ENCODE peak calls at places on chromosome 5, in ten cellular contexts. One of them, this sample, is unnamed.

GRCh38 chr5:72817639-72818266 is 1.3 kb downstream of the TNPO1 start:
- DNase-seq in esophagus muscularis mucosa: no peak
- DNase-seq in stomach: no peak
- DNase-seq in body of pancreas: no peak
- DNase-seq in A549: no peak
- DNase-seq in HCT116: no peak
- DNase-seq in suprapubic skin: no peak
- DNase-seq in ovary: no peak
- DNase-seq in IMR-90: no peak
- DNase-seq in K562: no peak
- DNase-seq in this sample: no peak

GRCh38 chr5:177457239-177458121 is 10.9 kb downstream of the PRR7 start:
- DNase-seq in esophagus muscularis mucosa: no peak
- DNase-seq in stomach: peak; percentile 77
- DNase-seq in body of pancreas: peak; percentile 82
- DNase-seq in A549: peak; percentile 98
- DNase-seq in HCT116: peak; percentile 97
- DNase-seq in suprapubic skin: no peak
- DNase-seq in ovary: peak; percentile 72
- DNase-seq in IMR-90: peak; percentile 97
- DNase-seq in K562: peak; percentile 92
- DNase-seq in this sample: peak; percentile 100

GRCh38 chr5:80309871-80310665 is 9.7 kb upstream of the SPZ1 start:
- DNase-seq in esophagus muscularis mucosa: no peak
- DNase-seq in stomach: no peak
- DNase-seq in body of pancreas: no peak
- DNase-seq in A549: no peak
- DNase-seq in HCT116: no peak
- DNase-seq in suprapubic skin: no peak
- DNase-seq in ovary: no peak
- DNase-seq in IMR-90: no peak
- DNase-seq in K562: no peak
- DNase-seq in this sample: no peak

GRCh38 chr5:42767491-42768105 is 11.0 kb downstream of the CCDC152 start:
- DNase-seq in esophagus muscularis mucosa: no peak
- DNase-seq in stomach: no peak
- DNase-seq in body of pancreas: no peak
- DNase-seq in A549: peak; percentile 22
- DNase-seq in HCT116: no peak
- DNase-seq in suprapubic skin: no peak
- DNase-seq in ovary: no peak
- DNase-seq in IMR-90: peak; percentile 13
- DNase-seq in K562: peak; percentile 13
- DNase-seq in this sample: no peak

GRCh38 chr5:51383494-51384081 is 340 bp downstream of the ISL1 start:
- DNase-seq in esophagus muscularis mucosa: no peak
- DNase-seq in stomach: no peak
- DNase-seq in body of pancreas: no peak
- DNase-seq in A549: no peak
- DNase-seq in HCT116: no peak
- DNase-seq in suprapubic skin: no peak
- DNase-seq in ovary: no peak
- DNase-seq in IMR-90: no peak
- DNase-seq in K562: no peak
- DNase-seq in this sample: no peak

GRCh38 chr5:74895906-74896305 is 29.7 kb upstream of the FAM169A start:
- DNase-seq in esophagus muscularis mucosa: no peak
- DNase-seq in stomach: peak; percentile 75
- DNase-seq in body of pancreas: peak; percentile 94
- DNase-seq in A549: peak; percentile 18
- DNase-seq in HCT116: no peak
- DNase-seq in suprapubic skin: no peak
- DNase-seq in ovary: no peak
- DNase-seq in IMR-90: peak; percentile 59
- DNase-seq in K562: no peak
- DNase-seq in this sample: no peak

GRCh38 chr5:60514152-60514551 is 185.8 kb downstream of the DEPDC1B start:
- DNase-seq in esophagus muscularis mucosa: no peak
- DNase-seq in stomach: no peak
- DNase-seq in body of pancreas: no peak
- DNase-seq in A549: no peak
- DNase-seq in HCT116: no peak
- DNase-seq in suprapubic skin: no peak
- DNase-seq in ovary: no peak
- DNase-seq in IMR-90: peak; percentile 15
- DNase-seq in K562: no peak
- DNase-seq in this sample: no peak

GRCh38 chr5:6392571-6392970 is 14.2 kb upstream of the MED10 start:
- DNase-seq in esophagus muscularis mucosa: no peak
- DNase-seq in stomach: no peak
- DNase-seq in body of pancreas: no peak
- DNase-seq in A549: no peak
- DNase-seq in HCT116: no peak
- DNase-seq in suprapubic skin: no peak
- DNase-seq in ovary: no peak
- DNase-seq in IMR-90: no peak
- DNase-seq in K562: no peak
- DNase-seq in this sample: no peak

GRCh38 chr5:68333649-68334549 is 118.3 kb downstream of the PIK3R1 start:
- DNase-seq in esophagus muscularis mucosa: no peak
- DNase-seq in stomach: no peak
- DNase-seq in body of pancreas: no peak
- DNase-seq in A549: peak; percentile 83
- DNase-seq in HCT116: peak; percentile 89
- DNase-seq in suprapubic skin: no peak
- DNase-seq in ovary: no peak
- DNase-seq in IMR-90: peak; percentile 82
- DNase-seq in K562: peak; percentile 44
- DNase-seq in this sample: peak; percentile 54

GRCh38 chr5:2752059-2752874 is 790 bp upstream of the IRX2 start:
- DNase-seq in esophagus muscularis mucosa: peak; percentile 60
- DNase-seq in stomach: peak; percentile 60
- DNase-seq in body of pancreas: no peak
- DNase-seq in A549: no peak
- DNase-seq in HCT116: no peak
- DNase-seq in suprapubic skin: peak; percentile 85
- DNase-seq in ovary: no peak
- DNase-seq in IMR-90: no peak
- DNase-seq in K562: no peak
- DNase-seq in this sample: no peak

GRCh38 chr5:167720676-167721260 is 570.7 kb upstream of the WWC1 start:
- DNase-seq in esophagus muscularis mucosa: no peak
- DNase-seq in stomach: no peak
- DNase-seq in body of pancreas: no peak
- DNase-seq in A549: no peak
- DNase-seq in HCT116: no peak
- DNase-seq in suprapubic skin: no peak
- DNase-seq in ovary: no peak
- DNase-seq in IMR-90: peak; percentile 83
- DNase-seq in K562: no peak
- DNase-seq in this sample: no peak

GRCh38 chr5:84382363-84383295 is 2.1 kb downstream of the EDIL3 start:
- DNase-seq in esophagus muscularis mucosa: no peak
- DNase-seq in stomach: no peak
- DNase-seq in body of pancreas: peak; percentile 40
- DNase-seq in A549: peak; percentile 9
- DNase-seq in HCT116: no peak
- DNase-seq in suprapubic skin: peak; percentile 56
- DNase-seq in ovary: no peak
- DNase-seq in IMR-90: peak; percentile 53
- DNase-seq in K562: no peak
- DNase-seq in this sample: peak; percentile 20

GRCh38 chr5:180353963-180354574 is 933 bp upstream of the GFPT2 start:
- DNase-seq in esophagus muscularis mucosa: no peak
- DNase-seq in stomach: no peak
- DNase-seq in body of pancreas: no peak
- DNase-seq in A549: no peak
- DNase-seq in HCT116: no peak
- DNase-seq in suprapubic skin: no peak
- DNase-seq in ovary: peak; percentile 65
- DNase-seq in IMR-90: no peak
- DNase-seq in K562: no peak
- DNase-seq in this sample: no peak

GRCh38 chr5:79076819-79077218 is 7.3 kb downstream of the BHMT2 start:
- DNase-seq in esophagus muscularis mucosa: no peak
- DNase-seq in stomach: no peak
- DNase-seq in body of pancreas: no peak
- DNase-seq in A549: no peak
- DNase-seq in HCT116: no peak
- DNase-seq in suprapubic skin: no peak
- DNase-seq in ovary: no peak
- DNase-seq in IMR-90: no peak
- DNase-seq in K562: no peak
- DNase-seq in this sample: no peak

GRCh38 chr5:19175776-19176570 is 812.0 kb downstream of the CDH18 start:
- DNase-seq in esophagus muscularis mucosa: no peak
- DNase-seq in stomach: no peak
- DNase-seq in body of pancreas: no peak
- DNase-seq in A549: no peak
- DNase-seq in HCT116: no peak
- DNase-seq in suprapubic skin: no peak
- DNase-seq in ovary: no peak
- DNase-seq in IMR-90: no peak
- DNase-seq in K562: no peak
- DNase-seq in this sample: no peak

GRCh38 chr5:62256161-62257017 is 49.6 kb upstream of the KIF2A start:
- DNase-seq in esophagus muscularis mucosa: no peak
- DNase-seq in stomach: no peak
- DNase-seq in body of pancreas: peak; percentile 79
- DNase-seq in A549: no peak
- DNase-seq in HCT116: no peak
- DNase-seq in suprapubic skin: no peak
- DNase-seq in ovary: no peak
- DNase-seq in IMR-90: no peak
- DNase-seq in K562: peak; percentile 13
- DNase-seq in this sample: no peak
- TF ChIP-seq POLR2A in esophagus muscularis mucosa: no peak
- TF ChIP-seq POLR2A in stomach: no peak
- TF ChIP-seq POLR2A in body of pancreas: peak; percentile 45
- TF ChIP-seq POLR2A in A549: no peak
- TF ChIP-seq POLR2A in HCT116: no peak
- TF ChIP-seq POLR2A in suprapubic skin: no peak
- TF ChIP-seq POLR2A in ovary: no peak
- TF ChIP-seq POLR2A in IMR-90: no peak
- TF ChIP-seq POLR2A in K562: no peak
- TF ChIP-seq POLR2A in this sample: no peak

GRCh38 chr5:147856801-147857200 is 21.7 kb upstream of the SCGB3A2 start:
- DNase-seq in esophagus muscularis mucosa: no peak
- DNase-seq in stomach: no peak
- DNase-seq in body of pancreas: no peak
- DNase-seq in A549: no peak
- DNase-seq in HCT116: no peak
- DNase-seq in suprapubic skin: no peak
- DNase-seq in ovary: no peak
- DNase-seq in IMR-90: no peak
- DNase-seq in K562: no peak
- DNase-seq in this sample: no peak
- TF ChIP-seq POLR2A in esophagus muscularis mucosa: no peak
- TF ChIP-seq POLR2A in stomach: no peak
- TF ChIP-seq POLR2A in body of pancreas: no peak
- TF ChIP-seq POLR2A in A549: no peak
- TF ChIP-seq POLR2A in HCT116: no peak
- TF ChIP-seq POLR2A in suprapubic skin: no peak
- TF ChIP-seq POLR2A in ovary: no peak
- TF ChIP-seq POLR2A in IMR-90: no peak
- TF ChIP-seq POLR2A in K562: no peak
- TF ChIP-seq POLR2A in this sample: no peak

DNA sequence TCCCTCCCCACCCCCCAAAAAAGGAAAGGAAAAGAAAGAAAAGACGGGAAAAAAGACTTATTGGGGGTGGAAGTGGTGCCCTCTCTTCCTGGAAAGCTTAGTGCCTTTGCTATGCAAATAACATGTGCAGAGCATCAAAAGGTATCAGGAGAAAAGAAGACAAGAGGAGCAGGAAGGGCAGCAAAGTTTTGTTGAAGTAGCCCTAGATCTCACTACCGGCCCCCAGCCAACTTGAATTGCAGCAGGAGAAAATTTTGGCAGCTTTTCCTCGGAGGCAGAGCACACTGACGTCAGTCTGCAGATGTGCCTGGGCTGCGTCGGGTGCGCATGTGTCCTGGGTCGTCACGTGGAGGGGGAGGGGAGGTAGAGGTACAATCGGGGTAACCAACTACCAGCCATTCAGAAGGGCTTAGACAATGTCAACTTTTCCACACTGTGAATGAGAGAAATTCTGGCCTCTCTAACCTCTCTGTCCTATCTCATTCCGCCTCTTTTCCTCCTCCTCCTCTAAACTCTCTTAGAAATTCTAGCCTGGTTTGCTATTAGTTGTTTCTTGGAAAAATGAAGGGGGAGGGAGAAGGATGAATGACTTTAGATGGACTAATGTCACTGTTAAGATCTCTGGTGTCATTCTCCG is at the start of gene ADAMTS6:
- DNase-seq in esophagus muscularis mucosa: peak; percentile 94
- DNase-seq in stomach: peak; percentile 74
- DNase-seq in body of pancreas: peak; percentile 92
- DNase-seq in A549: peak; percentile 68
- DNase-seq in HCT116: peak; percentile 43
- DNase-seq in suprapubic skin: peak; percentile 94
- DNase-seq in ovary: peak; percentile 93
- DNase-seq in IMR-90: peak; percentile 99
- DNase-seq in K562: peak; percentile 71
- DNase-seq in this sample: peak; percentile 51
- TF ChIP-seq POLR2A in esophagus muscularis mucosa: no peak
- TF ChIP-seq POLR2A in stomach: no peak
- TF ChIP-seq POLR2A in body of pancreas: peak; percentile 45
- TF ChIP-seq POLR2A in A549: no peak
- TF ChIP-seq POLR2A in HCT116: no peak
- TF ChIP-seq POLR2A in suprapubic skin: no peak
- TF ChIP-seq POLR2A in ovary: peak; percentile 30
- TF ChIP-seq POLR2A in IMR-90: peak; percentile 76
- TF ChIP-seq POLR2A in K562: peak; percentile 59
- TF ChIP-seq POLR2A in this sample: peak; percentile 13

DNA sequence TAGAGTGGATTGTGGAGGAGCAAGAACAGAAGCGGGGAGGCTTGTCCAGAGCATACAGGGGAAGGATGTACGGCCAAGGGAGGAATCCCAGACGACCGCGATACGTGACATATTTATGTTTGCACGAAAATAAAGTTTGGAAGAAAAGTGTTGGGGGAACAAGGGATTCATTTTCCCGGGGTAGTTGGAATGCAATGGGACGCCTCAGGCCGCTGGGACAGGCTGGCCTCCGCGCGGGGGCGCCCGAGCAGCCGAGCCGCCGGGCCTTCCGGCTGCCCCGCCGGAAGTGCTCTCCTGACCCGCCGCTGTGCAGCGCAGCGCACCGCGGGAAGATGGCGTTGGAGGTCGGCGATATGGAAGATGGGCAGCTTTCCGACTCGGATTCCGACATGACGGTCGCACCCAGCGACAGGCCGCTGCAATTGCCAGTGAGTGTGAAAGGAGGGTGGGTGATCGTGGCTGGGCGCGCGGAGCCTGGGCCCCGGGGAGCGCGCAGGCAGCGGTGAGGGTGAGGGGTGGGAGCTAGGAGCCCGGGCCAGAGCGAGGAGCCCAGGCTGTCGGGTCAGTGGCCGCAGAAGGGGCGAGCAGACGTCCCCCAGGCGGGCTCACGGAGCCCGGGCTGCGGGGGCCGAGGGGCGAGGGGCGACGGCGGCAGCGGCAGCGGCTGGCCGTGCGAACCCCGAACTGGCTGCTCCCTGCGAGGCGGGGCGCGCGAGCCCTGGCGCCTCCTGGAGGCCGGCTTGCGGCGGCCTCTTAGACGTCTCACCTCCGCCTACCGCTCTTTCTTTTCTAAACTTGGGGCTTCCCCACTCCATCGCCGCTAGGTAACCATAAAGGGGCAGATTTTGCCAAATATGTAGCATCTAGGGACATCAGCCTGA is at the start of gene PHAX:
- DNase-seq in esophagus muscularis mucosa: no peak
- DNase-seq in stomach: peak; percentile 79
- DNase-seq in body of pancreas: peak; percentile 86
- DNase-seq in A549: peak; percentile 83
- DNase-seq in HCT116: no peak
- DNase-seq in suprapubic skin: peak; percentile 83
- DNase-seq in ovary: peak; percentile 74
- DNase-seq in IMR-90: peak; percentile 76
- DNase-seq in K562: peak; percentile 84
- DNase-seq in this sample: peak; percentile 82
- TF ChIP-seq POLR2A in esophagus muscularis mucosa: no peak
- TF ChIP-seq POLR2A in stomach: no peak
- TF ChIP-seq POLR2A in body of pancreas: peak; percentile 61
- TF ChIP-seq POLR2A in A549: peak; percentile 80
- TF ChIP-seq POLR2A in HCT116: peak; percentile 33
- TF ChIP-seq POLR2A in suprapubic skin: peak; percentile 31
- TF ChIP-seq POLR2A in ovary: peak; percentile 15
- TF ChIP-seq POLR2A in IMR-90: peak; percentile 40
- TF ChIP-seq POLR2A in K562: peak; percentile 90
- TF ChIP-seq POLR2A in this sample: peak; percentile 81